ENCODE peak calls at places on chromosomes 2 and 18, in four cellular contexts. One of them, this sample, is unnamed.

GRCh38 chr2:60875520-60875919 is 5.9 kb upstream of the REL start:
- DNase-seq in activated effector memory CD4-positive, alpha-beta T cell treated with anti-CD3 and anti-CD28 coated beads, Interleukin-2, amount 50 U/mL, for 16 hours: no peak
- DNase-seq in DMS153: no peak
- DNase-seq in DMS53: no peak
- DNase-seq in this sample: no peak

GRCh38 chr2:119809329-119810038 is 49.8 kb downstream of the PTPN4 start:
- DNase-seq in DMS153: no peak
- DNase-seq in activated effector memory CD4-positive, alpha-beta T cell treated with anti-CD3 and anti-CD28 coated beads, Interleukin-2, amount 50 U/mL, for 16 hours: no peak
- DNase-seq in DMS53: peak; percentile 83
- DNase-seq in this sample: no peak

GRCh38 chr2:168217920-168218319 is 29.5 kb downstream of the STK39 start:
- DNase-seq in DMS153: no peak
- DNase-seq in activated effector memory CD4-positive, alpha-beta T cell treated with anti-CD3 and anti-CD28 coated beads, Interleukin-2, amount 50 U/mL, for 16 hours: no peak
- DNase-seq in DMS53: no peak
- DNase-seq in this sample: no peak

GRCh38 chr2:232322560-232323327 is 55.8 kb upstream of the ALPP start:
- DNase-seq in DMS153: no peak
- DNase-seq in activated effector memory CD4-positive, alpha-beta T cell treated with anti-CD3 and anti-CD28 coated beads, Interleukin-2, amount 50 U/mL, for 16 hours: peak; percentile 61
- DNase-seq in DMS53: no peak
- DNase-seq in this sample: no peak

GRCh38 chr2:176455865-176456291 is 186.6 kb downstream of the MTX2 start:
- DNase-seq in DMS53: peak; percentile 72
- DNase-seq in activated effector memory CD4-positive, alpha-beta T cell treated with anti-CD3 and anti-CD28 coated beads, Interleukin-2, amount 50 U/mL, for 16 hours: no peak
- DNase-seq in DMS153: peak; percentile 82
- DNase-seq in this sample: no peak

GRCh38 chr2:235078914-235079472 is 127.2 kb downstream of the SH3BP4 start:
- DNase-seq in DMS153: no peak
- DNase-seq in activated effector memory CD4-positive, alpha-beta T cell treated with anti-CD3 and anti-CD28 coated beads, Interleukin-2, amount 50 U/mL, for 16 hours: no peak
- DNase-seq in DMS53: no peak
- DNase-seq in this sample: no peak

GRCh38 chr2:225177098-225177497 is 134.8 kb upstream of the DOCK10 start:
- DNase-seq in DMS53: peak; percentile 27
- DNase-seq in DMS153: no peak
- DNase-seq in activated effector memory CD4-positive, alpha-beta T cell treated with anti-CD3 and anti-CD28 coated beads, Interleukin-2, amount 50 U/mL, for 16 hours: no peak
- DNase-seq in this sample: no peak

GRCh38 chr2:118249531-118249930 is 161.3 kb downstream of the INSIG2 start:
- DNase-seq in DMS153: no peak
- DNase-seq in DMS53: no peak
- DNase-seq in activated effector memory CD4-positive, alpha-beta T cell treated with anti-CD3 and anti-CD28 coated beads, Interleukin-2, amount 50 U/mL, for 16 hours: no peak
- DNase-seq in this sample: no peak

GRCh38 chr2:34372967-34373366 is 773.9 kb upstream of the FAM98A start:
- DNase-seq in activated effector memory CD4-positive, alpha-beta T cell treated with anti-CD3 and anti-CD28 coated beads, Interleukin-2, amount 50 U/mL, for 16 hours: no peak
- DNase-seq in DMS53: no peak
- DNase-seq in DMS153: no peak
- DNase-seq in this sample: no peak

GRCh38 chr2:191800874-191801273 is 46.0 kb downstream of the CAVIN2 start:
- DNase-seq in DMS153: no peak
- DNase-seq in activated effector memory CD4-positive, alpha-beta T cell treated with anti-CD3 and anti-CD28 coated beads, Interleukin-2, amount 50 U/mL, for 16 hours: no peak
- DNase-seq in DMS53: no peak
- DNase-seq in this sample: no peak

GRCh38 chr2:46134531-46135229 is 162.5 kb upstream of the EPAS1 start:
- DNase-seq in DMS153: peak; percentile 12
- DNase-seq in activated effector memory CD4-positive, alpha-beta T cell treated with anti-CD3 and anti-CD28 coated beads, Interleukin-2, amount 50 U/mL, for 16 hours: no peak
- DNase-seq in DMS53: no peak
- DNase-seq in this sample: no peak

GRCh38 chr2:105398522-105399206 is at the start of gene FHL2:
- DNase-seq in DMS153: peak; percentile 51
- DNase-seq in DMS53: peak; percentile 95
- DNase-seq in activated effector memory CD4-positive, alpha-beta T cell treated with anti-CD3 and anti-CD28 coated beads, Interleukin-2, amount 50 U/mL, for 16 hours: peak; percentile 87
- DNase-seq in this sample: peak; percentile 57

GRCh38 chr2:179235463-179236108 is 29.0 kb downstream of the SESTD1 start:
- DNase-seq in DMS153: no peak
- DNase-seq in DMS53: peak; percentile 41
- DNase-seq in activated effector memory CD4-positive, alpha-beta T cell treated with anti-CD3 and anti-CD28 coated beads, Interleukin-2, amount 50 U/mL, for 16 hours: no peak
- DNase-seq in this sample: no peak

GRCh38 chr2:75709297-75709696 is 1.4 kb downstream of the GCFC2 start:
- DNase-seq in activated effector memory CD4-positive, alpha-beta T cell treated with anti-CD3 and anti-CD28 coated beads, Interleukin-2, amount 50 U/mL, for 16 hours: no peak
- DNase-seq in DMS153: no peak
- DNase-seq in DMS53: peak; percentile 18
- DNase-seq in this sample: no peak

GRCh38 chr2:151238527-151239487 is 22.9 kb downstream of the RBM43 start:
- DNase-seq in activated effector memory CD4-positive, alpha-beta T cell treated with anti-CD3 and anti-CD28 coated beads, Interleukin-2, amount 50 U/mL, for 16 hours: peak; percentile 69
- DNase-seq in DMS153: peak; percentile 43
- DNase-seq in DMS53: peak; percentile 47
- DNase-seq in this sample: no peak

GRCh38 chr2:157302492-157303099 is 23.0 kb downstream of the ERMN start:
- DNase-seq in DMS53: peak; percentile 84
- DNase-seq in activated effector memory CD4-positive, alpha-beta T cell treated with anti-CD3 and anti-CD28 coated beads, Interleukin-2, amount 50 U/mL, for 16 hours: no peak
- DNase-seq in DMS153: peak; percentile 7
- DNase-seq in this sample: peak; percentile 7

GRCh38 chr18:24016643-24017042 is 2.1 kb downstream of the TTC39C start:
- DNase-seq in activated effector memory CD4-positive, alpha-beta T cell treated with anti-CD3 and anti-CD28 coated beads, Interleukin-2, amount 50 U/mL, for 16 hours: no peak
- DNase-seq in DMS153: peak; percentile 62
- DNase-seq in DMS53: peak; percentile 62
- DNase-seq in this sample: no peak

GRCh38 chr2:63790913-63791312 is 50.8 kb upstream of the UGP2 start:
- DNase-seq in activated effector memory CD4-positive, alpha-beta T cell treated with anti-CD3 and anti-CD28 coated beads, Interleukin-2, amount 50 U/mL, for 16 hours: no peak
- DNase-seq in DMS53: no peak
- DNase-seq in DMS153: no peak
- DNase-seq in this sample: no peak

GRCh38 chr2:120703330-120703994 is 32.2 kb upstream of the GLI2 start:
- DNase-seq in DMS153: no peak
- DNase-seq in activated effector memory CD4-positive, alpha-beta T cell treated with anti-CD3 and anti-CD28 coated beads, Interleukin-2, amount 50 U/mL, for 16 hours: no peak
- DNase-seq in DMS53: no peak
- DNase-seq in this sample: no peak

GRCh38 chr2:112726487-112727190 is 5.8 kb downstream of the NT5DC4 start:
- DNase-seq in DMS153: peak; percentile 84
- DNase-seq in DMS53: peak; percentile 98
- DNase-seq in activated effector memory CD4-positive, alpha-beta T cell treated with anti-CD3 and anti-CD28 coated beads, Interleukin-2, amount 50 U/mL, for 16 hours: peak; percentile 95
- DNase-seq in this sample: peak; percentile 78

GRCh38 chr2:170822885-170823799 is 6.5 kb downstream of the GAD1 start:
- DNase-seq in DMS153: no peak
- DNase-seq in activated effector memory CD4-positive, alpha-beta T cell treated with anti-CD3 and anti-CD28 coated beads, Interleukin-2, amount 50 U/mL, for 16 hours: no peak
- DNase-seq in DMS53: no peak
- DNase-seq in this sample: no peak

GRCh38 chr2:98280376-98281102 is 65.7 kb upstream of the CNGA3 start:
- DNase-seq in DMS53: peak; percentile 75
- DNase-seq in activated effector memory CD4-positive, alpha-beta T cell treated with anti-CD3 and anti-CD28 coated beads, Interleukin-2, amount 50 U/mL, for 16 hours: no peak
- DNase-seq in DMS153: no peak
- DNase-seq in this sample: no peak

GRCh38 chr2:69694894-69695849 is 46.8 kb upstream of the ANXA4 start:
- DNase-seq in DMS53: peak; percentile 36
- DNase-seq in DMS153: no peak
- DNase-seq in activated effector memory CD4-positive, alpha-beta T cell treated with anti-CD3 and anti-CD28 coated beads, Interleukin-2, amount 50 U/mL, for 16 hours: no peak
- DNase-seq in this sample: no peak

GRCh38 chr2:14634223-14634884 is 1.8 kb downstream of the LRATD1 start:
- DNase-seq in DMS153: peak; percentile 80
- DNase-seq in DMS53: peak; percentile 94
- DNase-seq in activated effector memory CD4-positive, alpha-beta T cell treated with anti-CD3 and anti-CD28 coated beads, Interleukin-2, amount 50 U/mL, for 16 hours: no peak
- DNase-seq in this sample: no peak

GRCh38 chr18:27143580-27144287 is 41.4 kb downstream of the CHST9 start:
- DNase-seq in DMS53: no peak
- DNase-seq in activated effector memory CD4-positive, alpha-beta T cell treated with anti-CD3 and anti-CD28 coated beads, Interleukin-2, amount 50 U/mL, for 16 hours: no peak
- DNase-seq in DMS153: no peak
- DNase-seq in this sample: no peak

GRCh38 chr18:48975817-48976649 is 25.3 kb upstream of the SMAD7 start:
- DNase-seq in DMS153: peak; percentile 30
- DNase-seq in DMS53: peak; percentile 96
- DNase-seq in activated effector memory CD4-positive, alpha-beta T cell treated with anti-CD3 and anti-CD28 coated beads, Interleukin-2, amount 50 U/mL, for 16 hours: peak; percentile 84
- DNase-seq in this sample: no peak

GRCh38 chr2:114219501-114219900 is 222.9 kb upstream of the DPP10 start:
- DNase-seq in activated effector memory CD4-positive, alpha-beta T cell treated with anti-CD3 and anti-CD28 coated beads, Interleukin-2, amount 50 U/mL, for 16 hours: no peak
- DNase-seq in DMS153: no peak
- DNase-seq in DMS53: no peak
- DNase-seq in this sample: no peak

GRCh38 chr2:134866498-134867099 is 28.2 kb downstream of the ACMSD start:
- DNase-seq in DMS53: peak; percentile 0
- DNase-seq in DMS153: no peak
- DNase-seq in activated effector memory CD4-positive, alpha-beta T cell treated with anti-CD3 and anti-CD28 coated beads, Interleukin-2, amount 50 U/mL, for 16 hours: no peak
- DNase-seq in this sample: no peak

GRCh38 chr2:240418311-240418710 is 17.2 kb upstream of the GPC1 start:
- DNase-seq in activated effector memory CD4-positive, alpha-beta T cell treated with anti-CD3 and anti-CD28 coated beads, Interleukin-2, amount 50 U/mL, for 16 hours: no peak
- DNase-seq in DMS153: no peak
- DNase-seq in DMS53: no peak
- DNase-seq in this sample: no peak

GRCh38 chr2:229462144-229462543 is 191.1 kb upstream of the PID1 start:
- DNase-seq in DMS153: no peak
- DNase-seq in activated effector memory CD4-positive, alpha-beta T cell treated with anti-CD3 and anti-CD28 coated beads, Interleukin-2, amount 50 U/mL, for 16 hours: no peak
- DNase-seq in DMS53: no peak
- DNase-seq in this sample: no peak

GRCh38 chr18:49778826-49779465 is 34.4 kb downstream of the ACAA2 start:
- DNase-seq in activated effector memory CD4-positive, alpha-beta T cell treated with anti-CD3 and anti-CD28 coated beads, Interleukin-2, amount 50 U/mL, for 16 hours: no peak
- DNase-seq in DMS53: no peak
- DNase-seq in DMS153: no peak
- DNase-seq in this sample: no peak

GRCh38 chr2:53512071-53512841 is 255.3 kb upstream of the CHAC2 start:
- DNase-seq in DMS53: no peak
- DNase-seq in DMS153: no peak
- DNase-seq in activated effector memory CD4-positive, alpha-beta T cell treated with anti-CD3 and anti-CD28 coated beads, Interleukin-2, amount 50 U/mL, for 16 hours: no peak
- DNase-seq in this sample: no peak

GRCh38 chr18:79681484-79682387 is 2.1 kb downstream of the CTDP1 start:
- DNase-seq in DMS53: no peak
- DNase-seq in DMS153: no peak
- DNase-seq in activated effector memory CD4-positive, alpha-beta T cell treated with anti-CD3 and anti-CD28 coated beads, Interleukin-2, amount 50 U/mL, for 16 hours: peak; percentile 88
- DNase-seq in this sample: peak; percentile 50

GRCh38 chr2:49175831-49176230 is 21.5 kb upstream of the FSHR start:
- DNase-seq in DMS53: peak; percentile 77
- DNase-seq in activated effector memory CD4-positive, alpha-beta T cell treated with anti-CD3 and anti-CD28 coated beads, Interleukin-2, amount 50 U/mL, for 16 hours: no peak
- DNase-seq in DMS153: no peak
- DNase-seq in this sample: no peak

GRCh38 chr18:33282142-33282541 is 158.4 kb downstream of the CCDC178 start:
- DNase-seq in DMS153: no peak
- DNase-seq in activated effector memory CD4-positive, alpha-beta T cell treated with anti-CD3 and anti-CD28 coated beads, Interleukin-2, amount 50 U/mL, for 16 hours: no peak
- DNase-seq in DMS53: no peak
- DNase-seq in this sample: no peak

GRCh38 chr2:24269270-24269669 is 91.1 kb downstream of the ITSN2 start:
- DNase-seq in DMS53: peak; percentile 51
- DNase-seq in activated effector memory CD4-positive, alpha-beta T cell treated with anti-CD3 and anti-CD28 coated beads, Interleukin-2, amount 50 U/mL, for 16 hours: no peak
- DNase-seq in DMS153: no peak
- DNase-seq in this sample: no peak